ENCODE peak calls at places on chromosomes 13 and 19, in four cellular contexts. F is ureter; C is activated CD4-positive, CD25-positive, alpha-beta regulatory T cell; R is IMR-90. T is an unnamed sample.

GRCh38 chr13:102779426-102780159 is 6.0 kb upstream of the TEX30 start:
- DNase-seq in F (no peak), C (no peak), R (no peak), T (peak)

GRCh38 chr19:35717665-35718344 is at the start of gene KMT2B:
- DNase-seq in C (no peak), R (no peak), F (no peak), T (no peak)

GRCh38 chr13:75938811-75939525 is 302.8 kb downstream of the LMO7 start:
- DNase-seq in C (no peak), F (no peak), R (peak), T (no peak)

GRCh38 chr13:72384879-72385278 is 342.6 kb downstream of the MZT1 start:
- DNase-seq in C (no peak), R (peak), F (no peak), T (no peak)

GRCh38 chr13:49226613-49227012 is 6.5 kb downstream of the MLNR start:
- DNase-seq in C (no peak), R (no peak), F (no peak), T (no peak)

GRCh38 chr13:43251967-43252366 is 228.6 kb downstream of the DNAJC15 start:
- DNase-seq in F (no peak), C (no peak), R (no peak), T (no peak)

GRCh38 chr13:45406421-45406820 is 11.8 kb downstream of the SLC25A30 start:
- DNase-seq in R (no peak), F (no peak), C (no peak), T (no peak)

GRCh38 chr13:33204130-33204927 is 81.2 kb downstream of the STARD13 start:
- DNase-seq in C (no peak), F (peak), R (peak), T (no peak)

GRCh38 chr13:110913322-110913721 is 1.5 kb downstream of the ANKRD10 start:
- DNase-seq in R (peak), C (no peak), F (no peak), T (peak)

GRCh38 chr13:42084722-42085121 is 36.3 kb downstream of the DGKH start:
- DNase-seq in C (no peak), F (no peak), R (no peak), T (no peak)

GRCh38 chr13:24273926-24274325 is 35.5 kb upstream of the C1QTNF9 start:
- DNase-seq in F (no peak), C (no peak), R (no peak), T (no peak)